ENCODE peak calls at places on chromosomes 12 and 14, in ten cellular contexts. K is NCI-H1092; L is NCI-H187 treated with DMSO at 0.1 percent for 48 hours; Q is activated CD4-positive, alpha-beta T cell treated with anti-CD3 and anti-CD28 coated beads, Interleukin-2, amount 10 ng/mL, durations not matched to agents 24 days and 14 days; M is activated T-helper 1 cell treated with anti-CD3 and anti-CD28 coated beads, Interleukin-2, amount 50 U/mL, for 16 hours; F is stimulated activated CD4-positive, alpha-beta T cell treated with anti-CD3 and anti-CD28 coated beads, Interleukin-15, amount 100 ng/mL, for 48 hours; D is NCI-H226; E is T follicular helper cell; W is aorta; N is GOT3. B is an unnamed sample.

GRCh38 chr14:68682166-68683103 is 110.4 kb downstream of the ZFP36L1 start:
- DNase-seq in K (no peak), L (no peak), Q (peak; percentile 67), M (no peak), F (peak; percentile 22), D (peak; percentile 61), E (peak; percentile 22), W (peak; percentile 81), N (no peak), B (peak; percentile 93)

GRCh38 chr12:97194551-97194950 is 268.1 kb upstream of the RMST start:
- DNase-seq in K (no peak), L (no peak), Q (no peak), M (no peak), F (no peak), D (no peak), E (no peak), W (no peak), N (no peak), B (no peak)

GRCh38 chr12:102957339-102958050 is at the start of gene ASCL1:
- DNase-seq in K (peak; percentile 88), L (peak; percentile 96), Q (peak; percentile 73), M (no peak), F (no peak), D (no peak), E (no peak), W (no peak), N (no peak), B (peak; percentile 10)

GRCh38 chr14:101233861-101234587 is 327.3 kb upstream of the DIO3 start:
- DNase-seq in K (no peak), L (no peak), Q (no peak), M (no peak), F (no peak), D (no peak), E (no peak), W (no peak), N (no peak), B (no peak)

GRCh38 chr12:116370004-116370404 is 92.5 kb upstream of the MED13L start:
- DNase-seq in K (no peak), L (no peak), Q (no peak), M (no peak), F (no peak), D (peak; percentile 74), E (no peak), W (no peak), N (no peak), B (peak; percentile 64)

GRCh38 chr12:84766375-84766774 is 146.2 kb downstream of the SLC6A15 start:
- DNase-seq in K (no peak), L (no peak), Q (no peak), M (no peak), F (no peak), D (no peak), E (no peak), W (no peak), N (no peak), B (no peak)

GRCh38 chr12:105672576-105672975 is 342.1 kb downstream of the C12orf75 start:
- DNase-seq in K (no peak), L (no peak), Q (no peak), M (no peak), F (no peak), D (no peak), E (no peak), W (peak; percentile 76), N (no peak), B (no peak)

GRCh38 chr12:108982621-108983219 is 38.1 kb downstream of the SVOP start:
- DNase-seq in K (no peak), L (no peak), Q (no peak), M (no peak), F (no peak), D (no peak), E (no peak), W (no peak), N (no peak), B (no peak)

GRCh38 chr12:118981285-118982201 is at the start of gene SRRM4:
- DNase-seq in K (peak; percentile 85), L (peak; percentile 93), Q (peak; percentile 64), M (no peak), F (no peak), D (no peak), E (no peak), W (no peak), N (no peak), B (peak; percentile 10)

GRCh38 chr14:22536853-22537338 is 52.1 kb downstream of the DAD1 start:
- DNase-seq in K (no peak), L (no peak), Q (peak; percentile 93), M (no peak), F (peak; percentile 91), D (peak; percentile 93), E (peak; percentile 77), W (peak; percentile 87), N (peak; percentile 21), B (peak; percentile 89)

GRCh38 chr12:47820631-47821345 is 1.1 kb upstream of the HDAC7 start:
- DNase-seq in K (no peak), L (no peak), Q (no peak), M (no peak), F (no peak), D (peak; percentile 98), E (no peak), W (peak; percentile 92), N (peak; percentile 56), B (peak; percentile 96)

GRCh38 chr14:103872492-103873113 is 25.2 kb upstream of the PPP1R13B start:
- DNase-seq in K (no peak), L (no peak), Q (no peak), M (no peak), F (no peak), D (no peak), E (no peak), W (no peak), N (no peak), B (no peak)

GRCh38 chr12:45944771-45945170 is 45.6 kb downstream of the SCAF11 start:
- DNase-seq in K (no peak), L (no peak), Q (no peak), M (no peak), F (no peak), D (peak; percentile 12), E (no peak), W (no peak), N (no peak), B (no peak)

GRCh38 chr14:95339301-95339865 is 19.7 kb upstream of the CLMN start:
- DNase-seq in K (no peak), L (no peak), Q (no peak), M (no peak), F (no peak), D (no peak), E (no peak), W (no peak), N (no peak), B (no peak)

GRCh38 chr12:79547735-79548347 is 142.9 kb downstream of the PAWR start:
- DNase-seq in K (no peak), L (no peak), Q (peak; percentile 66), M (no peak), F (no peak), D (peak; percentile 84), E (no peak), W (no peak), N (no peak), B (peak; percentile 69)

B was measured in myocyte.